ENCODE peak calls at places on chromosomes 6 and 20, in ten cellular contexts. One of them, this sample, is unnamed.

GRCh38 chr6:41942045-41942851 is 640 bp upstream of the CCND3 start:
- DNase-seq in lower leg skin: no peak
- DNase-seq in GM06990: no peak
- DNase-seq in HepG2: no peak
- DNase-seq in mammary epithelial cell: no peak
- DNase-seq in activated CD8-positive, alpha-beta T cell treated with anti-CD3 and anti-CD28 coated beads for 36 hours: no peak
- DNase-seq in MCF 10A: no peak
- DNase-seq in body of pancreas: no peak
- DNase-seq in nephron progenitor cell: no peak
- DNase-seq in MM.1S: no peak
- DNase-seq in this sample: no peak

GRCh38 chr6:15331629-15332241 is 85.9 kb downstream of the JARID2 start:
- DNase-seq in lower leg skin: no peak
- DNase-seq in GM06990: no peak
- DNase-seq in HepG2: no peak
- DNase-seq in mammary epithelial cell: no peak
- DNase-seq in activated CD8-positive, alpha-beta T cell treated with anti-CD3 and anti-CD28 coated beads for 36 hours: no peak
- DNase-seq in MCF 10A: no peak
- DNase-seq in body of pancreas: no peak
- DNase-seq in nephron progenitor cell: no peak
- DNase-seq in MM.1S: peak
- DNase-seq in this sample: no peak

GRCh38 chr6:16816891-16817290 is 55.6 kb upstream of the ATXN1 start:
- DNase-seq in lower leg skin: no peak
- DNase-seq in GM06990: no peak
- DNase-seq in HepG2: no peak
- DNase-seq in mammary epithelial cell: no peak
- DNase-seq in activated CD8-positive, alpha-beta T cell treated with anti-CD3 and anti-CD28 coated beads for 36 hours: no peak
- DNase-seq in MCF 10A: no peak
- DNase-seq in body of pancreas: no peak
- DNase-seq in nephron progenitor cell: no peak
- DNase-seq in MM.1S: no peak
- DNase-seq in this sample: no peak

GRCh38 chr6:12751694-12752304 is 35.2 kb downstream of the PHACTR1 start:
- DNase-seq in lower leg skin: peak
- DNase-seq in GM06990: no peak
- DNase-seq in HepG2: peak
- DNase-seq in mammary epithelial cell: peak
- DNase-seq in activated CD8-positive, alpha-beta T cell treated with anti-CD3 and anti-CD28 coated beads for 36 hours: peak
- DNase-seq in MCF 10A: peak
- DNase-seq in body of pancreas: peak
- DNase-seq in nephron progenitor cell: peak
- DNase-seq in MM.1S: peak
- DNase-seq in this sample: peak

GRCh38 chr20:23631981-23632710 is 5.6 kb downstream of the CST3 start:
- DNase-seq in lower leg skin: no peak
- DNase-seq in GM06990: no peak
- DNase-seq in HepG2: no peak
- DNase-seq in mammary epithelial cell: no peak
- DNase-seq in activated CD8-positive, alpha-beta T cell treated with anti-CD3 and anti-CD28 coated beads for 36 hours: no peak
- DNase-seq in MCF 10A: no peak
- DNase-seq in body of pancreas: no peak
- DNase-seq in nephron progenitor cell: no peak
- DNase-seq in MM.1S: no peak
- DNase-seq in this sample: no peak

GRCh38 chr6:104381907-104382306 is 477.8 kb downstream of the HACE1 start:
- DNase-seq in lower leg skin: no peak
- DNase-seq in GM06990: no peak
- DNase-seq in HepG2: no peak
- DNase-seq in mammary epithelial cell: no peak
- DNase-seq in activated CD8-positive, alpha-beta T cell treated with anti-CD3 and anti-CD28 coated beads for 36 hours: no peak
- DNase-seq in MCF 10A: no peak
- DNase-seq in body of pancreas: no peak
- DNase-seq in nephron progenitor cell: no peak
- DNase-seq in MM.1S: no peak
- DNase-seq in this sample: no peak

GRCh38 chr6:14638932-14639875 is 521.6 kb downstream of the CD83 start:
- DNase-seq in lower leg skin: peak
- DNase-seq in GM06990: peak
- DNase-seq in HepG2: no peak
- DNase-seq in mammary epithelial cell: no peak
- DNase-seq in activated CD8-positive, alpha-beta T cell treated with anti-CD3 and anti-CD28 coated beads for 36 hours: no peak
- DNase-seq in MCF 10A: peak
- DNase-seq in body of pancreas: no peak
- DNase-seq in nephron progenitor cell: no peak
- DNase-seq in MM.1S: no peak
- DNase-seq in this sample: peak

GRCh38 chr6:8187209-8187608 is 84.9 kb upstream of the EEF1E1 start:
- DNase-seq in lower leg skin: no peak
- DNase-seq in GM06990: no peak
- DNase-seq in HepG2: no peak
- DNase-seq in mammary epithelial cell: no peak
- DNase-seq in activated CD8-positive, alpha-beta T cell treated with anti-CD3 and anti-CD28 coated beads for 36 hours: no peak
- DNase-seq in MCF 10A: no peak
- DNase-seq in body of pancreas: no peak
- DNase-seq in nephron progenitor cell: no peak
- DNase-seq in MM.1S: no peak
- DNase-seq in this sample: no peak

GRCh38 chr20:24949756-24950127 is 673 bp downstream of the CST7 start:
- DNase-seq in lower leg skin: no peak
- DNase-seq in GM06990: no peak
- DNase-seq in HepG2: no peak
- DNase-seq in mammary epithelial cell: no peak
- DNase-seq in activated CD8-positive, alpha-beta T cell treated with anti-CD3 and anti-CD28 coated beads for 36 hours: peak
- DNase-seq in MCF 10A: no peak
- DNase-seq in body of pancreas: no peak
- DNase-seq in nephron progenitor cell: no peak
- DNase-seq in MM.1S: no peak
- DNase-seq in this sample: no peak

GRCh38 chr6:122180132-122180531 is 219.3 kb upstream of the HSF2 start:
- DNase-seq in lower leg skin: no peak
- DNase-seq in GM06990: no peak
- DNase-seq in HepG2: no peak
- DNase-seq in mammary epithelial cell: no peak
- DNase-seq in activated CD8-positive, alpha-beta T cell treated with anti-CD3 and anti-CD28 coated beads for 36 hours: no peak
- DNase-seq in MCF 10A: no peak
- DNase-seq in body of pancreas: no peak
- DNase-seq in nephron progenitor cell: no peak
- DNase-seq in MM.1S: no peak
- DNase-seq in this sample: no peak
- TF ChIP-seq CTCF in lower leg skin: no peak
- TF ChIP-seq CTCF in GM06990: no peak
- TF ChIP-seq CTCF in HepG2: no peak
- TF ChIP-seq CTCF in mammary epithelial cell: no peak
- TF ChIP-seq CTCF in activated CD8-positive, alpha-beta T cell treated with anti-CD3 and anti-CD28 coated beads for 36 hours: no peak
- TF ChIP-seq CTCF in MCF 10A: no peak
- TF ChIP-seq CTCF in body of pancreas: peak
- TF ChIP-seq CTCF in nephron progenitor cell: no peak
- TF ChIP-seq CTCF in MM.1S: no peak
- TF ChIP-seq CTCF in this sample: no peak

DNA sequence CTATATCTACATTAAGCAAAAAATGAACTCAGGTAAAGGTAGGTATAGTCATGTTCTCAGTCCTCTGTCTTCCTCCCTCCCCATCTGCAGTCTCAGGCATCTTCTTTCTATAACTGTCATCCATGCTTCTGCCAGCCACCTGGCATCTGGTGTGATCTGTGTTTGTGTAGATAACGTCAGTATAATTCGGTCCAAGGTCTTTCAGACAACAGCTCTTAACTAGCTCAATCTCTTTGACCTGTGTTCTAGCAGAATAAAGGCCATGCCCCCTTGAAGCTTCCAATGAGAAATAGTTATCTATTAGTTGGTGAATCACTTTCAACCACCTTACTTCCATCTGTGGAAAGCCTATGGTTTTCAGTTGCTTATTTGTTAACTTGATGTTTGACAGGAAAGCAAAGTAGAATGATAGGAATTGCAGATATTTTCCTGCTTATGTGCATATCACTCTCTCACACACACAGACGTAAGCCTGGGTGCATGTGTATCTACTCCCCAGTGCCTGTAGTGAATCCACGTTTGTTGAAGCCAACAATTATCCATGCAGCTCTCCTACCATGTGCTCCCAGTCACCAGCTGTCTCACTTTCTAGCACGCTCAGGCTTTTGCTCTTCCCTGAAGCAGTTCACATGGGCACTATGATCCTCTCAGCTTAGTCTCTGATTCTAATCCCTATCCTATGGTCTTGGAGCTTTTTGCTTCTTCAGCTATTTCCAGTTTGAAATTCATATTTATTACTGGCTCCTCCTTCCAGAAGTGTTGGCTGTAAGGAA is 433.7 kb upstream of the MANEA start:
- DNase-seq in lower leg skin: no peak
- DNase-seq in GM06990: no peak
- DNase-seq in HepG2: no peak
- DNase-seq in mammary epithelial cell: no peak
- DNase-seq in activated CD8-positive, alpha-beta T cell treated with anti-CD3 and anti-CD28 coated beads for 36 hours: no peak
- DNase-seq in MCF 10A: no peak
- DNase-seq in body of pancreas: no peak
- DNase-seq in nephron progenitor cell: no peak
- DNase-seq in MM.1S: no peak
- DNase-seq in this sample: no peak
- TF ChIP-seq CTCF in lower leg skin: no peak
- TF ChIP-seq CTCF in GM06990: no peak
- TF ChIP-seq CTCF in HepG2: no peak
- TF ChIP-seq CTCF in mammary epithelial cell: no peak
- TF ChIP-seq CTCF in activated CD8-positive, alpha-beta T cell treated with anti-CD3 and anti-CD28 coated beads for 36 hours: no peak
- TF ChIP-seq CTCF in MCF 10A: no peak
- TF ChIP-seq CTCF in body of pancreas: no peak
- TF ChIP-seq CTCF in nephron progenitor cell: no peak
- TF ChIP-seq CTCF in MM.1S: no peak
- TF ChIP-seq CTCF in this sample: no peak

DNA sequence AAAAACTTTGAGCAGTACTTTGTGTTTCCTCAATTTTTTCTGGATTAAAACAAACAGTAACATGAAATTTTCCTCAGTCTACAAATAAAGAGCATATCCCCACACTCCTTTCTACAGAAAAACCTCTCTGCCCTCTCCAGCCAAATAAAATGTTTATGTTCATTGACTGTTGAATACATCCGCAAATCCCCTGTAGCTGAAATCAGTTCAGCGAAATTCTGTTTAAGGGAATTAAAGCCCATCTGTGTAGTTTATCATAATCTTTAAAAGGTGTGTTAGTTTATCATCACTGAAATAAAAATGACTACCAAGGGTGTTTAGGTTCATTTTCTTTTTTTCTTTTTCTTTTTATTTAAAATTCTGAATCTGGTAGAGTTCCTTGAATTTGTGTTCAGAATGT is 157.8 kb upstream of the RUNX2 start:
- DNase-seq in lower leg skin: no peak
- DNase-seq in GM06990: no peak
- DNase-seq in HepG2: no peak
- DNase-seq in mammary epithelial cell: no peak
- DNase-seq in activated CD8-positive, alpha-beta T cell treated with anti-CD3 and anti-CD28 coated beads for 36 hours: no peak
- DNase-seq in MCF 10A: no peak
- DNase-seq in body of pancreas: no peak
- DNase-seq in nephron progenitor cell: no peak
- DNase-seq in MM.1S: no peak
- DNase-seq in this sample: no peak
- TF ChIP-seq CTCF in lower leg skin: no peak
- TF ChIP-seq CTCF in GM06990: no peak
- TF ChIP-seq CTCF in HepG2: no peak
- TF ChIP-seq CTCF in mammary epithelial cell: no peak
- TF ChIP-seq CTCF in activated CD8-positive, alpha-beta T cell treated with anti-CD3 and anti-CD28 coated beads for 36 hours: no peak
- TF ChIP-seq CTCF in MCF 10A: no peak
- TF ChIP-seq CTCF in body of pancreas: no peak
- TF ChIP-seq CTCF in nephron progenitor cell: no peak
- TF ChIP-seq CTCF in MM.1S: no peak
- TF ChIP-seq CTCF in this sample: no peak

GRCh38 chr6:116570856-116571682 is at the start of gene RWDD1:
- DNase-seq in lower leg skin: peak
- DNase-seq in GM06990: peak
- DNase-seq in HepG2: peak
- DNase-seq in mammary epithelial cell: peak
- DNase-seq in activated CD8-positive, alpha-beta T cell treated with anti-CD3 and anti-CD28 coated beads for 36 hours: peak
- DNase-seq in MCF 10A: peak
- DNase-seq in body of pancreas: peak
- DNase-seq in nephron progenitor cell: peak
- DNase-seq in MM.1S: peak
- DNase-seq in this sample: peak
- TF ChIP-seq CTCF in lower leg skin: no peak
- TF ChIP-seq CTCF in GM06990: no peak
- TF ChIP-seq CTCF in HepG2: no peak
- TF ChIP-seq CTCF in mammary epithelial cell: no peak
- TF ChIP-seq CTCF in activated CD8-positive, alpha-beta T cell treated with anti-CD3 and anti-CD28 coated beads for 36 hours: no peak
- TF ChIP-seq CTCF in MCF 10A: no peak
- TF ChIP-seq CTCF in body of pancreas: peak
- TF ChIP-seq CTCF in nephron progenitor cell: no peak
- TF ChIP-seq CTCF in MM.1S: no peak
- TF ChIP-seq CTCF in this sample: peak

GRCh38 chr20:56817780-56818675 is 188.9 kb downstream of the TFAP2C start:
- DNase-seq in lower leg skin: no peak
- DNase-seq in GM06990: no peak
- DNase-seq in HepG2: no peak
- DNase-seq in mammary epithelial cell: no peak
- DNase-seq in activated CD8-positive, alpha-beta T cell treated with anti-CD3 and anti-CD28 coated beads for 36 hours: no peak
- DNase-seq in MCF 10A: no peak
- DNase-seq in body of pancreas: no peak
- DNase-seq in nephron progenitor cell: no peak
- DNase-seq in MM.1S: no peak
- DNase-seq in this sample: no peak
- TF ChIP-seq CTCF in lower leg skin: no peak
- TF ChIP-seq CTCF in GM06990: no peak
- TF ChIP-seq CTCF in HepG2: no peak
- TF ChIP-seq CTCF in mammary epithelial cell: no peak
- TF ChIP-seq CTCF in activated CD8-positive, alpha-beta T cell treated with anti-CD3 and anti-CD28 coated beads for 36 hours: no peak
- TF ChIP-seq CTCF in MCF 10A: no peak
- TF ChIP-seq CTCF in body of pancreas: no peak
- TF ChIP-seq CTCF in nephron progenitor cell: no peak
- TF ChIP-seq CTCF in MM.1S: no peak
- TF ChIP-seq CTCF in this sample: no peak

DNA sequence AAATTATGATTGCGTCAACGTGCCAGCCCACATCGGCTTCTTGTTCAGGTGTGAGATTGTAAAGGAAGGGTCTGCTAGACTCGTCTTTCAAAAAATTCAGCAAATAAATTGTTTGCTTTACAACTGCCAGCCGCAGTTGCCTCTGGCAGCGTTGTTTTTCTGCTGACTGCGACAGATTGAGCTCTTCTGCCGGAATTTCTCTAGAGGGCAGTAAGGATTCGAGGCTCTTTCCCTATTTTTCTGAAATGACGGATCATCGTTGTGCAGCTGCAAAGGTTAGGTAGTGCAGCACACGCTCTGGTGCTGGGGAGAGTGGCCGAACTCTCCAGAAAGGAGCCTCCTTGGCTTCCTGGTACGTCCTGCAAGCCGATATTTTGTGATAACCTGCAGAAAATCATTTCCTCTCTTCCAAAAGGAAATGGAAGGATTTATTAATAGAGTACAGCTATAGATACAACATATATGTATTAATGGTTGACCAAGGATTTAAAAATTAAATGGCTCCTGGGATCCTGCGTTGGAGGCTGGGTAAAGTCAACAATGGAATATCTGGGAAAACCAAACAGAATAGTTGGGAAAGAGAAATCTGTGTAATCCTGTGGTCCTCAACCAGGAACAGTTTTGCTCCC is 121.9 kb upstream of the ZFP64 start:
- DNase-seq in lower leg skin: no peak
- DNase-seq in GM06990: no peak
- DNase-seq in HepG2: peak
- DNase-seq in mammary epithelial cell: peak
- DNase-seq in activated CD8-positive, alpha-beta T cell treated with anti-CD3 and anti-CD28 coated beads for 36 hours: no peak
- DNase-seq in MCF 10A: peak
- DNase-seq in body of pancreas: peak
- DNase-seq in nephron progenitor cell: peak
- DNase-seq in MM.1S: no peak
- DNase-seq in this sample: no peak
- TF ChIP-seq CTCF in lower leg skin: no peak
- TF ChIP-seq CTCF in GM06990: no peak
- TF ChIP-seq CTCF in HepG2: peak
- TF ChIP-seq CTCF in mammary epithelial cell: peak
- TF ChIP-seq CTCF in activated CD8-positive, alpha-beta T cell treated with anti-CD3 and anti-CD28 coated beads for 36 hours: no peak
- TF ChIP-seq CTCF in MCF 10A: peak
- TF ChIP-seq CTCF in body of pancreas: peak
- TF ChIP-seq CTCF in nephron progenitor cell: peak
- TF ChIP-seq CTCF in MM.1S: no peak
- TF ChIP-seq CTCF in this sample: no peak

GRCh38 chr20:45921618-45922189 is 9.7 kb upstream of the PLTP start:
- DNase-seq in lower leg skin: no peak
- DNase-seq in GM06990: no peak
- DNase-seq in HepG2: no peak
- DNase-seq in mammary epithelial cell: no peak
- DNase-seq in activated CD8-positive, alpha-beta T cell treated with anti-CD3 and anti-CD28 coated beads for 36 hours: peak
- DNase-seq in MCF 10A: no peak
- DNase-seq in body of pancreas: no peak
- DNase-seq in nephron progenitor cell: no peak
- DNase-seq in MM.1S: no peak
- DNase-seq in this sample: no peak
- TF ChIP-seq CTCF in lower leg skin: no peak
- TF ChIP-seq CTCF in GM06990: no peak
- TF ChIP-seq CTCF in HepG2: no peak
- TF ChIP-seq CTCF in mammary epithelial cell: no peak
- TF ChIP-seq CTCF in activated CD8-positive, alpha-beta T cell treated with anti-CD3 and anti-CD28 coated beads for 36 hours: no peak
- TF ChIP-seq CTCF in MCF 10A: no peak
- TF ChIP-seq CTCF in body of pancreas: no peak
- TF ChIP-seq CTCF in nephron progenitor cell: no peak
- TF ChIP-seq CTCF in MM.1S: no peak
- TF ChIP-seq CTCF in this sample: no peak